ENCODE peak calls at places on chromosomes 13 and 19, in four cellular contexts. N, E, U and Q are unnamed samples.

GRCh38 chr19:54201980-54202379 is 1.3 kb downstream of the RPS9 start:
- DNase-seq in E (no peak), N (no peak), U (no peak), Q (no peak)

GRCh38 chr13:44622701-44623100 is 46.6 kb upstream of the TSC22D1 start:
- DNase-seq in N (no peak), U (no peak), E (no peak), Q (no peak)

GRCh38 chr13:76654263-76654662 is 231.9 kb downstream of the KCTD12 start:
- DNase-seq in E (no peak), U (no peak), N (no peak), Q (no peak)

GRCh38 chr13:52809310-52809769 is 39.1 kb downstream of the PCDH8 start:
- DNase-seq in N (no peak), U (no peak), E (peak), Q (no peak)

GRCh38 chr19:5964816-5965565 is 12.9 kb downstream of the RANBP3 start:
- DNase-seq in E (no peak), U (no peak), N (no peak), Q (no peak)

GRCh38 chr13:84297246-84297645 is 415.0 kb upstream of the SLITRK1 start:
- DNase-seq in N (no peak), E (peak), U (no peak), Q (no peak)

GRCh38 chr19:46931197-46931596 is 70.4 kb downstream of the ARHGAP35 start:
- DNase-seq in N (no peak), E (no peak), U (no peak), Q (no peak)

GRCh38 chr19:29521291-29522075 is 4.3 kb upstream of the VSTM2B start:
- DNase-seq in E (no peak), N (no peak), U (no peak), Q (no peak)

GRCh38 chr13:48902421-48902820 is 73.3 kb upstream of the FNDC3A start:
- DNase-seq in N (no peak), U (no peak), E (no peak), Q (no peak)

GRCh38 chr13:111232191-111232590 is 88.3 kb upstream of the TEX29 start:
- DNase-seq in U (no peak), N (peak), E (no peak), Q (no peak)

GRCh38 chr19:1715540-1715939 is 37.8 kb upstream of the ONECUT3 start:
- DNase-seq in N (no peak), E (no peak), U (no peak), Q (no peak)

GRCh38 chr19:29630661-29631060 is 24.6 kb downstream of the POP4 start:
- DNase-seq in N (no peak), E (no peak), U (no peak), Q (no peak)

GRCh38 chr13:109211616-109212015 is 574.8 kb downstream of the IRS2 start:
- DNase-seq in N (no peak), U (no peak), E (peak), Q (no peak)

GRCh38 chr19:15452111-15453047 is 2.6 kb upstream of the WIZ start:
- DNase-seq in E (peak), N (peak), U (peak), Q (peak)

GRCh38 chr13:106446011-106446410 is 89.5 kb downstream of the EFNB2 start:
- DNase-seq in U (no peak), N (no peak), E (peak), Q (no peak)

GRCh38 chr19:56705939-56706338 is 34.4 kb upstream of the ZNF835 start:
- DNase-seq in U (no peak), E (no peak), N (no peak), Q (no peak)

GRCh38 chr13:102680842-102681725 is 13.8 kb downstream of the METTL21C start:
- DNase-seq in U (no peak), N (no peak), E (peak), Q (no peak)

GRCh38 chr19:10516064-10516385 is 1.2 kb downstream of the S1PR5 start:
- DNase-seq in N (no peak), E (no peak), U (no peak), Q (no peak)

GRCh38 chr13:73656863-73657262 is 477.3 kb downstream of the KLF12 start:
- DNase-seq in E (peak), U (no peak), N (no peak), Q (no peak)

GRCh38 chr13:44313674-44314073 is 60.0 kb upstream of the SERP2 start:
- DNase-seq in N (peak), U (no peak), E (peak), Q (no peak)

GRCh38 chr19:3293560-3293959 is 69.1 kb downstream of the CELF5 start:
- DNase-seq in N (no peak), E (no peak), U (no peak), Q (no peak)

GRCh38 chr19:3294080-3294850 is 69.8 kb downstream of the CELF5 start:
- DNase-seq in U (no peak), E (no peak), N (no peak), Q (no peak)

GRCh38 chr19:3295581-3295980 is 70.8 kb upstream of the NFIC start:
- DNase-seq in U (no peak), N (no peak), E (no peak), Q (no peak)

GRCh38 chr19:3291644-3292043 is 67.2 kb downstream of the CELF5 start:
- DNase-seq in N (no peak), U (no peak), E (no peak), Q (no peak)

GRCh38 chr19:3292958-3293529 is 68.6 kb downstream of the CELF5 start:
- DNase-seq in E (no peak), N (no peak), U (no peak), Q (no peak)
- TF ChIP-seq CTCF in E (no peak), N (no peak), U (no peak), Q (no peak)

GRCh38 chr13:23696610-23697009 is 126.4 kb downstream of the TNFRSF19 start:
- DNase-seq in E (no peak), U (no peak), N (no peak), Q (no peak)

GRCh38 chr13:23695711-23696512 is 125.7 kb downstream of the TNFRSF19 start:
- DNase-seq in N (no peak), E (no peak), U (no peak), Q (no peak)

GRCh38 chr13:23692816-23693215 is 122.6 kb downstream of the TNFRSF19 start:
- DNase-seq in U (no peak), N (no peak), E (no peak), Q (no peak)

GRCh38 chr13:23697772-23698313 is 127.6 kb downstream of the TNFRSF19 start:
- DNase-seq in N (no peak), E (no peak), U (no peak), Q (no peak)

DNA sequence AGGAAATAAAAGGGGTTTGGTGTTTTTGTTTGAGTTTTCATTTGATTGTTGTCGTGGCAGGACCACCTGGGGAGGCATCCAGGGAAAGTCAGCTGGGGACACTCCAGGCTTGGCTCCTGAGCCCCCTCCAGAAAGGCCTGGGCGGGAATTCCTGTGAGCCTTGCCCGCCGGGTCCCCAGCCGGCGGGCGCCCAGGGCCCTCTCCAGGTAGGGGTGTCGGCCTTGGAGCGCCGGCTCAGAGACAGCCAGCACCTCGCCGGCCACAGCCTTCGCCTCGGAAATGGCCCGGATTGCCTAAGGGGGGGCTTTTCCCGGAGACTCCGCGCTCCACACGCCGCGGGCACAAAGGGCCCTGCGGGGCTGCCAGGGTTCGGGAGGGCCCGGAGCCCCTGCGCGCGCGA is 125.0 kb downstream of the TNFRSF19 start:
- DNase-seq in E (no peak), N (no peak), U (no peak), Q (no peak)
- TF ChIP-seq CTCF in E (no peak), N (no peak), U (no peak), Q (no peak)

DNA sequence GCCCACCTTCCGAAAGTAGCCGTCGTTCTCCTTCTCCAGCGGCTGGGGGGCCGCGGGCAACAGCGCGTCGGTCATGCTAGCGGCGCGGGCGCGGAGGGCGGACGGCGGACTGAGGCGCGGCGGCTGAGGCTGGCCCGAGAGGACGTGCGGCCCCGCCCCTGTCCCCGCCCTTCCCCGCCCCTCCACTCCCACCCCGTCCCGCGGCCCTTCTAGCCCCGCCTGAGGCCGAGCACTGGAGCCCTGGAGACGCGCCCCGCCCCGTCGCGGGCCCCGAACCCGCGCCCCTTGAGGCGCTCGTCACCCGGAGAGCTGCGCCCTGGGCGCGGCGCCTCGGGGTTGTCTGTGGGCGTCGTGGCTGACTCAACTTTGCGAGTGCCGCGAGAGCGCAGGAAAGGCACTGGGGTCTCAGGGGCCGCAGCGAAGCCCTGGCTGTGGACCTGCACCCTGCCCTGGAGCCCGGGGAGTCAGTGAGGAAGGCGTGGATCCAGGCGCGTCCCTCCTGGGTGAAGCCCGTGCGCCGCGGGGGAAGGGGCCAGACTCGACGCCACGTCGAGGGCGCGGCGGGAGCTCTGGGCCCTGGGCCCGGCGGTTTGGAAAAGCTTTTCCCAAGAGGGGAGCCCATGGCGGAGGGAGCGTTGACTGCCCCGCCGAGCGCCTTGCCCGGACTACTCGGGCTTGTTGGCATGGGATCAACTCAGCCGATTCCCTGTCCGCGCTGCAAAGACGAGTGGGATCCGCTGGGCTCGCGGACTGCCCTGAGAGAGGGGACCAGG is at the start of gene RHPN2:
- DNase-seq in U (no peak), E (peak), N (no peak), Q (no peak)
- TF ChIP-seq CTCF in U (no peak), E (no peak), N (no peak), Q (no peak)

GRCh38 chr19:39390759-39391592 is at the start of the genes MED29 and PAF1:
- DNase-seq in E (peak), N (peak), U (peak), Q (no peak)
- TF ChIP-seq CTCF in E (no peak), N (peak), U (no peak), Q (no peak)

GRCh38 chr13:114260818-114261217 is 20.6 kb upstream of the UPF3A start:
- DNase-seq in E (no peak), N (no peak), U (no peak), Q (no peak)
- TF ChIP-seq CTCF in E (no peak), N (no peak), U (no peak), Q (no peak)

GRCh38 chr13:112575680-112576079 is 12.3 kb downstream of the TUBGCP3 start:
- DNase-seq in N (no peak), U (no peak), E (peak), Q (no peak)
- TF ChIP-seq CTCF in N (no peak), U (no peak), E (no peak), Q (no peak)

DNA sequence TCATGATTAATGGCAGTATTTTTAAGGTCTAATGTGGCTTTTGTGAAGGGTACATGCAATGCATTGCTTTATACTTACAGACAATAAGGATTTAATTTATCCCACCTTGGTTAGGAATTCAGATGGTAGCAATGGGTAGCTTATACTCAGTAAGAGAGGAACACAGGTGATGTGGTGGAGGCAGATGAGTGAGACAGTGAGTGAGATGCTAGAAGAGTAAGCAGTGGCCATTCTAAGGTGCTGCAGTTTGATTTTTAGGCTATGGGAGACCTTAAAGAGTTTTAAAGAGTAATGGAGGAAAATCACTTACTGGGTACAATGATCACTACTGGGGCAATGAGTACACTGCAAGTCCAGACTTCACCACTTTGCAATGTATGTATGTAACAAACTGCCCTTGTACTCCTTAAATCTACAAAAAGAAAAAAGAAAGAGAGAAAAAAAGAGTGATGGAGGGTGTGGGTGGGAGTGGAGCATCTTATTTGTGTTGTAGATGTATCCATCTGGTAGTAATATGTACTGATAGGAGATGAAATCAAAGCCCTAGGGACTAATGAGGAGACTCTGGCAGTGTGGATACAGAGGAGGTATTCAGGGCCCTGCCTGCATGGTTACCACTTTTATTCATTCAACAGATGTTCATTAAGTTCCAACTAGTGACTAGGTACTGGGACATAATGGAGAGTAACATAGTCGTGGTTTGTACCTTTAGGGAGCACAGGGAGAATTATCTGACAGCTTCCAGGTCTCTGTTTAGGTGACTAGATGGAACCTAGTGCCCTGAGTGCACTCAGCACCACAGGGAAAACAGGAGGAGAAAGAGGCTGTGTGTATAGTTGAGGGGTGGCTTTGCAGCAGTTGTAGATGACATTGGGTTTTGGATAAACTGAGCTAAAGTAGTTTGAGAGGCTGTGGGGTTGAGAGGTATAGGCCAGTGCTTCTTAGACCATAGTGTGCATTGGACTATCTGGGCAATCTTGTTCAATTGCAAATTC is 99.0 kb downstream of the GPC6 start:
- DNase-seq in N (no peak), U (no peak), E (no peak), Q (no peak)
- TF ChIP-seq CTCF in N (no peak), U (no peak), E (no peak), Q (no peak)

GRCh38 chr13:78040431-78040830 is 121.8 kb upstream of the EDNRB start:
- DNase-seq in N (no peak), E (no peak), U (no peak), Q (no peak)
- TF ChIP-seq CTCF in N (no peak), E (no peak), U (no peak), Q (no peak)

DNA sequence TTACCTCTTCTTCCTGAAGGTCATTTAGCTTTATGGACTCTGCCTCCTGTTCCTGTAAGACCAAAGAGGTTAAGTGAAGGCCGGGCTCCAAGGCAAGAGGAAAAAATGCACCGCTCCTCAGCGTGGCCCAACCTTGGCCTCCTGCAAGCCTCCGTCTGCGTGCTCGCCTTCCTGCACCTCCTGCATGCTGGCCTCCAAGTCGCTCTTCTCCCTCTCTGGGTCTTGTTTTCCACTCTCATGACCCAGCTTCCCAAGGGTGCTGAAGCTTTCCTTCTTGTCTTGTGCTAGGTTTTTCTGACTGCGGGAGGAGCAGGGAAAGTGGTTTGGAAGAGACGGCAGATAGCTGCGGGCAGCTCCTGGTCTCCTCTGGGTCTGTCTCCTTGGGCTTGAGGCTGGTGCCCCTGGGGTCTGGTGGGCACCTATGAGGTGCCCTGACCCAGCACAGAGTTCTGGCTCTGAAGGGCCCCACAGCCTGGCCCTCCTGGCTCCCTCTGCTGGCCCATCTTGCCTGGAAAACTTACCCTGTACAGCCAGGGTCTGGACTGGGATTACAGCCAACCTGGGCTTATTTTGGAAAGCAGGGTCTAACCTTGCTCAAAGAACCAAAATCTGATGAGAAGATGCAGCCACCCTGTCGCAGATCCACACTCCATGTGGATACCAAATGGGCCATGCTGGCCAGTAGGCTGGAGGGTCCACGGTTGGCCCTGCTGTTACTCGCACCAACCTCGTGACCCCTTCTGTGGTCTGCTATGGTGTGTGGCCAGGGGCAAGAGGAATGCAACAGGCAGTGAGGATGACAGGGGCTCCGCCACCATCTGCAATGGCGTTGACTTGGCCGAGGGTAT is 5.2 kb downstream of the C13orf46 start:
- DNase-seq in U (peak), N (no peak), E (no peak), Q (no peak)
- TF ChIP-seq CTCF in U (no peak), N (no peak), E (no peak), Q (no peak)

GRCh38 chr19:670609-671075 is 5.5 kb upstream of the FSTL3 start:
- DNase-seq in N (no peak), U (no peak), E (no peak), Q (no peak)
- TF ChIP-seq CTCF in N (no peak), U (no peak), E (no peak), Q (no peak)